ENCODE peak calls at places on chromosomes 12 and 14, in nine cellular contexts. J is brain microvascular endothelial cell, K is heart left ventricle, B is neural progenitor cell, M is Panc1, F is esophagus squamous epithelium, Z is breast epithelium, R is IMR-90, C is mammary epithelial cell. Q is an unnamed sample.

GRCh38 chr12:3962661-3963483 is 89.7 kb upstream of the PARP11 start:
- DNase-seq in R (no peak), K (peak; percentile 51), J (no peak), C (no peak), Z (no peak), M (no peak), B (no peak), F (no peak), Q (no peak)

GRCh38 chr14:59166258-59166657 is 22.2 kb upstream of the DAAM1 start:
- DNase-seq in J (no peak), K (no peak), M (no peak), C (no peak), Z (no peak), B (no peak), R (no peak), F (no peak), Q (no peak)

GRCh38 chr12:131132118-131132892 is 178.6 kb downstream of the ADGRD1 start:
- DNase-seq in C (no peak), B (peak; percentile 91), J (peak; percentile 55), Z (peak; percentile 25), F (no peak), K (peak; percentile 87), M (peak; percentile 13), R (peak; percentile 1), Q (peak; percentile 68)

GRCh38 chr12:46515829-46516228 is 143.3 kb upstream of the SLC38A2 start:
- DNase-seq in C (no peak), M (no peak), Z (no peak), B (no peak), F (no peak), K (no peak), R (no peak), J (no peak), Q (no peak)

GRCh38 chr14:34660796-34661195 is 30.8 kb upstream of the SNX6 start:
- DNase-seq in R (no peak), B (no peak), M (no peak), J (no peak), Z (no peak), C (no peak), K (no peak), F (no peak), Q (no peak)

GRCh38 chr14:61860294-61860918 is 98.2 kb downstream of the SNAPC1 start:
- DNase-seq in M (peak; percentile 36), C (peak; percentile 35), B (peak; percentile 61), J (peak; percentile 64), K (no peak), R (peak; percentile 42), Z (no peak), F (no peak), Q (peak; percentile 49)

GRCh38 chr14:52443506-52443905 is 108.8 kb downstream of the TXNDC16 start:
- DNase-seq in C (no peak), K (no peak), B (no peak), M (no peak), R (peak; percentile 30), Z (no peak), J (no peak), F (no peak), Q (no peak)

GRCh38 chr14:73935666-73936065 is 14.2 kb downstream of the FAM161B start:
- DNase-seq in B (no peak), M (no peak), F (no peak), C (no peak), J (no peak), Z (no peak), K (no peak), R (no peak), Q (no peak)

GRCh38 chr14:63204407-63205280 is at the start of gene RHOJ:
- DNase-seq in C (peak; percentile 36), R (peak; percentile 32), F (no peak), Z (peak; percentile 22), M (no peak), K (peak; percentile 65), B (peak; percentile 83), J (peak; percentile 19), Q (no peak)

GRCh38 chr12:88036368-88036965 is 7.3 kb upstream of the C12orf50 start:
- DNase-seq in R (peak; percentile 59), B (no peak), M (no peak), K (no peak), F (no peak), Z (no peak), J (peak; percentile 16), C (peak; percentile 61), Q (no peak)

DNA sequence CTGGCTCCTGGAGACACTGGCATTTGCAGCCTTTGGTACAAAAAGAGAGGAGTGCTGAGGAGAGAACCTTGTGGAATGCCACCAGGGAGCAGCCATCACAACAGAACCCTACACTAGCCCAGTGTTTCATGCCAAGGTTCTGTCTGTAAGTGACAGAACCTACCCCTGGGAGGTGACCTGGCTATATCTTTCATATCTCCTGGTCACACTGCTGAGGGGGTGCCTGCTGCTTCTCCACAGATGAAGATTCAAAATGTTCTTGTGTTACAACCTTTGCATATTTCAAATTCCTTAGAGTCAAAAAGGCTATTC is 12.7 kb upstream of the EIF4B start:
- DNase-seq in J (no peak), R (no peak), B (no peak), Z (no peak), C (no peak), M (no peak), K (no peak), F (no peak), Q (no peak)
- H3K36me3 ChIP-seq in J (no peaks in the 10 kb centered on the region), R (no peaks in the 10 kb centered on the region), B (no peaks in the 10 kb centered on the region), Z (no peaks in the 10 kb centered on the region), C (no peaks in the 10 kb centered on the region), M (no peaks in the 10 kb centered on the region), K (no peaks in the 10 kb centered on the region), F (no peaks in the 10 kb centered on the region), Q (no peaks in the 10 kb centered on the region)

GRCh38 chr14:45083622-45083978 is 316 bp upstream of the PRPF39 start:
- DNase-seq in F (no peak), K (no peak), R (no peak), C (no peak), J (no peak), M (no peak), B (no peak), Z (no peak), Q (no peak)
- H3K27ac ChIP-seq in F (peak overlapping the region; percentile 82), K (peak overlapping the region; percentile 56), R (no peak overlapping the region), C (peak overlapping the region; percentile 50), J (no peak overlapping the region), M (peak overlapping the region; percentile 94), B (no peak overlapping the region), Z (peak overlapping the region; percentile 87), Q (no peak overlapping the region)

GRCh38 chr12:128815779-128816642 is 7.7 kb downstream of the SLC15A4 start:
- DNase-seq in F (no peak), Z (no peak), C (no peak), R (no peak), M (no peak), K (no peak), B (no peak), J (no peak), Q (no peak)
- H3K4me3 ChIP-seq in F (no peak overlapping the region), Z (no peak overlapping the region), C (no peak overlapping the region), R (no peak overlapping the region), M (no peak overlapping the region), K (no peak overlapping the region), B (no peak overlapping the region), J (no peak overlapping the region), Q (no peak overlapping the region)

DNA sequence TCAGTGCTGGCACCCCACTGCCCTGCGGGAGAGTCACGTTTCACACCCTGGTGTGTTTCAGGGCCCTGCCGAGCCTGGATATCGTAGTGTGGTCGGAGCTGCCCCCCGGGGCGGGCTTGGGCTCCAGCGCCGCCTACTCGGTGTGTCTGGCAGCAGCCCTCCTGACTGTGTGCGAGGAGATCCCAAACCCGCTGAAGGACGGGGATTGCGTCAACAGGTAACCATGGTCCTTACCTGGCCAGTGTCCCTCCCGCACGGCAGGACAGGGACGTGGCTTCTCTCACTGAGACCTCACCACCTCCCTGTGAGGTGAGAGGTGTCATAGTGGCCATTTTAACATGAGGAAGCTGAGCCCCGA is 7.7 kb downstream of the MVK start:
- DNase-seq in C (no peak), Z (peak; percentile 50), B (no peak), K (peak; percentile 33), R (no peak), J (no peak), F (no peak), M (no peak), Q (no peak)
- H3K36me3 ChIP-seq in C (peaks cover 29% of the 10 kb centered on the region), Z (peaks cover 6% of the 10 kb centered on the region), B (no peaks in the 10 kb centered on the region), K (peaks cover 5% of the 10 kb centered on the region), R (peaks cover 8% of the 10 kb centered on the region), J (peaks cover 38% of the 10 kb centered on the region), F (peaks cover 95% of the 10 kb centered on the region), M (peaks cover 3% of the 10 kb centered on the region), Q (peaks cover 50% of the 10 kb centered on the region)

GRCh38 chr14:68936476-68936875 is 42.6 kb downstream of the ACTN1 start:
- DNase-seq in M (no peak), R (no peak), F (no peak), B (no peak), K (no peak), J (no peak), Z (no peak), C (no peak), Q (no peak)
- H3K27ac ChIP-seq in M (no peak overlapping the region), R (peak overlapping the region; percentile 7), F (peak overlapping the region; percentile 75), B (no peak overlapping the region), K (peak overlapping the region; percentile 81), J (peak overlapping the region; percentile 6), Z (peak overlapping the region; percentile 83), C (no peak overlapping the region), Q (no peak overlapping the region)

DNA sequence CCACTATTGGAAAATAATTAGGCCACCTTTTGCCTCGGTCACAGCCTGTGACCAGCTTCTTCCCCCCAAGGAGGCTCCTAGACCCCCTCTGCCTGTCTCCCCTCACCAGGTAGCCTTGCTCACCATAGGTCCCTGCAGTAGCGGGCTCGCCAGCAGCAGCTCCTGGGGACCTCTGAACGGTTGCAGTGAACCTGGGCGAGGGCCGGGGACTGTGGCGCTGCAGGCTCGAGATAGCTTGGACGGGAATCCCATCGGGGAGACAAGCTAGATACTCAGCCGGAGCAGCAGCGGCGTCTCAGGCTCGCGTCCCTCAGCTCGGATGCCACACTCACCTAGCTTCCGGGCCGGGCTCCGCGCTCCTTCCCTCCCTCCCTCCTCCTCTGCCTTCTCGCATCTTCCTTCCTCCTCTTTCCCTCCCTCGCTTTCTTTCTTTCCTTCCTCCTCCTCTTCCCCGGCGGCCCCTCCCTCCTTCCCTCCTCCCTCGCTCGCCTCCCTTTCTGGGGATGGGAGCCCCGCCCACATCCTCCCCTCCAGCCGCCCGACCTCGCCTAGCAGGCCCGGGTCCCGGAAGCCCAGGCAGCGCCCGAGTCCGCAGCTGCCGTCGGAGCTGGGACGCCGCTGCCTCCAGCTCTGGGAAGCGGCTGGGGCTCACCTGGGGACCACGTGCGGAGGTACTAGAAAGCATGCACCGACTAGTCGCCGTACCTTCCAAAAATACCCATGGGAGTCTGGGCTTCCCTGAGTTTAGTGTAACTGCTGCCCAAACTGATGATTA is at the start of gene BMP4:
- DNase-seq in J (peak; percentile 9), R (peak; percentile 30), Z (peak; percentile 69), C (no peak), K (peak; percentile 89), M (no peak), B (peak; percentile 86), F (no peak), Q (no peak)
- H3K4me3 ChIP-seq in J (peak within 1 kb of the TSS; percentile 38), R (peak within 1 kb of the TSS; percentile 58), Z (peak within 1 kb of the TSS; percentile 87), C (peak within 1 kb of the TSS; percentile 48), K (peak within 1 kb of the TSS; percentile 93), M (no peak within 1 kb of the TSS), B (peak within 1 kb of the TSS; percentile 63), F (peak within 1 kb of the TSS; percentile 53), Q (no peak within 1 kb of the TSS)

GRCh38 chr14:70338550-70338949 is 20.9 kb downstream of the COX16 start:
- DNase-seq in K (no peak), Z (no peak), F (no peak), R (no peak), J (no peak), M (no peak), B (no peak), C (no peak), Q (no peak)
- H3K36me3 ChIP-seq in K (no peaks in the 10 kb centered on the region), Z (no peaks in the 10 kb centered on the region), F (peaks cover 63% of the 10 kb centered on the region), R (peaks cover 5% of the 10 kb centered on the region), J (no peaks in the 10 kb centered on the region), M (no peaks in the 10 kb centered on the region), B (peaks cover 15% of the 10 kb centered on the region), C (no peaks in the 10 kb centered on the region), Q (peaks cover 9% of the 10 kb centered on the region)

Q was measured in SJSA1.